ENCODE peak calls at places on chromosomes 13 and 19, in eight cellular contexts. A is stimulated activated CD4-positive, alpha-beta T cell treated with anti-CD3 and anti-CD28 coated beads, Interleukin-4, amount 100 ng/mL, for 4 hours; D is GM12865; V is Daoy; E is activated naive CD8-positive, alpha-beta T cell treated with anti-CD3 and anti-CD28 coated beads for 36 hours; L is aorta; Q is nephron progenitor cell; U is RPMI7951. S is an unnamed sample.

GRCh38 chr19:56725829-56726424 is 54.4 kb upstream of the ZNF835 start:
- DNase-seq in A (no peak), D (no peak), V (peak), E (no peak), L (no peak), Q (no peak), U (peak), S (peak)

GRCh38 chr19:38699027-38699346 is 45.3 kb downstream of the CAPN12 start:
- DNase-seq in A (peak), D (peak), V (no peak), E (no peak), L (no peak), Q (no peak), U (no peak), S (no peak)

GRCh38 chr13:33634526-33635111 is 183.3 kb upstream of the RFC3 start:
- DNase-seq in A (no peak), D (no peak), V (no peak), E (no peak), L (no peak), Q (no peak), U (peak), S (no peak)

GRCh38 chr19:48480151-48480475 is 10.9 kb downstream of the CYTH2 start:
- DNase-seq in A (peak), D (no peak), V (no peak), E (peak), L (peak), Q (no peak), U (peak), S (no peak)

GRCh38 chr13:30766957-30767603 is 31.7 kb downstream of the ALOX5AP start:
- DNase-seq in A (no peak), D (peak), V (no peak), E (no peak), L (no peak), Q (no peak), U (no peak), S (peak)

GRCh38 chr13:48661112-48661511 is 7.4 kb downstream of the CYSLTR2 start:
- DNase-seq in A (no peak), D (no peak), V (no peak), E (no peak), L (no peak), Q (no peak), U (no peak), S (no peak)

GRCh38 chr19:17183858-17184271 is 31.3 kb upstream of the USE1 start:
- DNase-seq in A (no peak), D (peak), V (no peak), E (no peak), L (no peak), Q (no peak), U (no peak), S (peak)

GRCh38 chr19:22617614-22618325 is 16.4 kb upstream of the ZNF492 start:
- DNase-seq in A (no peak), D (no peak), V (no peak), E (no peak), L (peak), Q (no peak), U (no peak), S (no peak)

GRCh38 chr19:21398851-21399250 is 1.9 kb downstream of the ZNF493 start:
- DNase-seq in A (no peak), D (no peak), V (no peak), E (no peak), L (no peak), Q (no peak), U (no peak), S (no peak)

GRCh38 chr13:72437458-72437857 is 290.0 kb downstream of the MZT1 start:
- DNase-seq in A (no peak), D (no peak), V (no peak), E (no peak), L (no peak), Q (no peak), U (peak), S (no peak)

GRCh38 chr13:30734434-30734833 is 909 bp upstream of the ALOX5AP start:
- DNase-seq in A (no peak), D (no peak), V (peak), E (no peak), L (no peak), Q (no peak), U (peak), S (no peak)

GRCh38 chr13:28451482-28452217 is 43.3 kb downstream of the FLT1 start:
- DNase-seq in A (no peak), D (no peak), V (peak), E (no peak), L (no peak), Q (peak), U (no peak), S (no peak)

GRCh38 chr13:45768668-45769067 is 66.5 kb downstream of the CBY2 start:
- DNase-seq in A (no peak), D (no peak), V (no peak), E (no peak), L (no peak), Q (no peak), U (no peak), S (no peak)

GRCh38 chr13:112580912-112581311 is 7.0 kb downstream of the TUBGCP3 start:
- DNase-seq in A (no peak), D (no peak), V (no peak), E (no peak), L (no peak), Q (no peak), U (no peak), S (no peak)

GRCh38 chr13:74758188-74758587 is 624.0 kb upstream of the KLF12 start:
- DNase-seq in A (no peak), D (no peak), V (no peak), E (no peak), L (no peak), Q (no peak), U (no peak), S (no peak)

GRCh38 chr19:41910992-41911888 is 17.0 kb downstream of the ERFL start:
- DNase-seq in A (no peak), D (peak), V (no peak), E (no peak), L (no peak), Q (no peak), U (no peak), S (no peak)

GRCh38 chr13:27997904-27998522 is 9.5 kb upstream of the URAD start:
- DNase-seq in A (no peak), D (peak), V (peak), E (no peak), L (peak), Q (peak), U (peak), S (peak)

GRCh38 chr19:33209844-33210230 is 15.7 kb downstream of the LRP3 start:
- DNase-seq in A (no peak), D (no peak), V (no peak), E (no peak), L (no peak), Q (no peak), U (no peak), S (no peak)

GRCh38 chr19:38667552-38668205 is 20.2 kb downstream of the ACTN4 start:
- DNase-seq in A (no peak), D (no peak), V (peak), E (no peak), L (peak), Q (no peak), U (peak), S (no peak)

GRCh38 chr13:93227906-93228801 is 1.5 kb downstream of the GPC6 start:
- DNase-seq in A (no peak), D (no peak), V (peak), E (no peak), L (peak), Q (peak), U (peak), S (no peak)

GRCh38 chr19:1000591-1001537 is 645 bp downstream of the GRIN3B start:
- DNase-seq in A (no peak), D (no peak), V (no peak), E (no peak), L (no peak), Q (peak), U (no peak), S (no peak)

GRCh38 chr19:18468517-18468916 is 30.6 kb upstream of the ISYNA1 start:
- DNase-seq in A (no peak), D (no peak), V (no peak), E (no peak), L (peak), Q (no peak), U (peak), S (no peak)

GRCh38 chr19:50331187-50332013 is 2.2 kb upstream of the KCNC3 start:
- DNase-seq in A (no peak), D (peak), V (no peak), E (no peak), L (no peak), Q (peak), U (no peak), S (no peak)

GRCh38 chr19:38952395-38953165 is 21.8 kb downstream of the MRPS12 start:
- DNase-seq in A (peak), D (peak), V (no peak), E (no peak), L (no peak), Q (peak), U (no peak), S (peak)

GRCh38 chr19:40139533-40140287 is 49.0 kb upstream of the ZNF780A start:
- DNase-seq in A (no peak), D (peak), V (peak), E (no peak), L (no peak), Q (peak), U (peak), S (peak)

GRCh38 chr19:1848399-1849131 is at the start of gene REXO1:
- DNase-seq in A (peak), D (peak), V (peak), E (peak), L (peak), Q (peak), U (peak), S (peak)

GRCh38 chr19:6680141-6680540 is 10.2 kb upstream of the TNFSF14 start:
- DNase-seq in A (no peak), D (no peak), V (no peak), E (no peak), L (no peak), Q (no peak), U (no peak), S (no peak)

GRCh38 chr13:95955255-95955654 is 97.9 kb downstream of the UGGT2 start:
- DNase-seq in A (no peak), D (peak), V (no peak), E (no peak), L (no peak), Q (no peak), U (no peak), S (no peak)

GRCh38 chr19:42066075-42066754 is 3.8 kb downstream of the GRIK5 start:
- DNase-seq in A (no peak), D (peak), V (peak), E (no peak), L (no peak), Q (no peak), U (peak), S (no peak)

GRCh38 chr19:55418185-55418584 is 10.6 kb upstream of the UBE2S start:
- DNase-seq in A (peak), D (peak), V (peak), E (peak), L (no peak), Q (peak), U (peak), S (peak)